ENCODE peak calls at places on chromosomes 4 and X, in seven cellular contexts. One of them, this sample, is unnamed.

GRCh38 chr4:168551945-168552695 is 55.3 kb downstream of the PALLD start:
- DNase-seq in IMR-90: no peak
- DNase-seq in PC-3: peak
- DNase-seq in MM.1S: no peak
- DNase-seq in astrocyte: no peak
- DNase-seq in mesenchymal stem cell: no peak
- DNase-seq in neuronal stem cell: no peak
- DNase-seq in this sample: no peak

GRCh38 chrX:39941332-39941920 is 156.3 kb downstream of the BCOR start:
- DNase-seq in mesenchymal stem cell: peak
- DNase-seq in IMR-90: no peak
- DNase-seq in PC-3: no peak
- DNase-seq in neuronal stem cell: no peak
- DNase-seq in astrocyte: peak
- DNase-seq in MM.1S: no peak
- DNase-seq in this sample: no peak

GRCh38 chrX:55593756-55594257 is 29.4 kb upstream of the FOXR2 start:
- DNase-seq in PC-3: no peak
- DNase-seq in neuronal stem cell: no peak
- DNase-seq in MM.1S: no peak
- DNase-seq in astrocyte: no peak
- DNase-seq in IMR-90: no peak
- DNase-seq in mesenchymal stem cell: no peak
- DNase-seq in this sample: no peak

GRCh38 chrX:129925305-129926092 is 19.5 kb downstream of the UTP14A start:
- DNase-seq in MM.1S: peak
- DNase-seq in mesenchymal stem cell: peak
- DNase-seq in astrocyte: peak
- DNase-seq in neuronal stem cell: peak
- DNase-seq in PC-3: peak
- DNase-seq in IMR-90: peak
- DNase-seq in this sample: peak

GRCh38 chr4:184899261-184900134 is 73.7 kb upstream of the ACSL1 start:
- DNase-seq in PC-3: peak
- DNase-seq in IMR-90: peak
- DNase-seq in neuronal stem cell: no peak
- DNase-seq in MM.1S: no peak
- DNase-seq in astrocyte: no peak
- DNase-seq in mesenchymal stem cell: no peak
- DNase-seq in this sample: peak

GRCh38 chr4:183284965-183285364 is 35.1 kb downstream of the CLDN22 start:
- DNase-seq in MM.1S: no peak
- DNase-seq in mesenchymal stem cell: peak
- DNase-seq in PC-3: peak
- DNase-seq in astrocyte: peak
- DNase-seq in IMR-90: peak
- DNase-seq in neuronal stem cell: no peak
- DNase-seq in this sample: peak

GRCh38 chr4:36138221-36138620 is 106.1 kb downstream of the ARAP2 start:
- DNase-seq in PC-3: peak
- DNase-seq in neuronal stem cell: no peak
- DNase-seq in mesenchymal stem cell: peak
- DNase-seq in IMR-90: peak
- DNase-seq in MM.1S: no peak
- DNase-seq in astrocyte: peak
- DNase-seq in this sample: peak

GRCh38 chrX:39619182-39620009 is 478.4 kb downstream of the BCOR start:
- DNase-seq in neuronal stem cell: no peak
- DNase-seq in astrocyte: no peak
- DNase-seq in MM.1S: no peak
- DNase-seq in mesenchymal stem cell: no peak
- DNase-seq in PC-3: peak
- DNase-seq in IMR-90: no peak
- DNase-seq in this sample: no peak

GRCh38 chr4:74630551-74630950 is 163.8 kb downstream of the BTC start:
- DNase-seq in mesenchymal stem cell: no peak
- DNase-seq in astrocyte: no peak
- DNase-seq in IMR-90: no peak
- DNase-seq in PC-3: no peak
- DNase-seq in neuronal stem cell: no peak
- DNase-seq in MM.1S: no peak
- DNase-seq in this sample: no peak

GRCh38 chrX:15751160-15751819 is 13.2 kb downstream of the CA5B start:
- DNase-seq in astrocyte: peak
- DNase-seq in IMR-90: peak
- DNase-seq in MM.1S: no peak
- DNase-seq in mesenchymal stem cell: peak
- DNase-seq in PC-3: peak
- DNase-seq in neuronal stem cell: no peak
- DNase-seq in this sample: peak

GRCh38 chr4:94575652-94576051 is 123.9 kb downstream of the PDLIM5 start:
- DNase-seq in neuronal stem cell: no peak
- DNase-seq in IMR-90: no peak
- DNase-seq in mesenchymal stem cell: no peak
- DNase-seq in MM.1S: no peak
- DNase-seq in PC-3: no peak
- DNase-seq in astrocyte: no peak
- DNase-seq in this sample: no peak

GRCh38 chrX:84188320-84188834 is 378 bp upstream of the RPS6KA6 start:
- DNase-seq in PC-3: peak
- DNase-seq in neuronal stem cell: no peak
- DNase-seq in IMR-90: peak
- DNase-seq in MM.1S: peak
- DNase-seq in astrocyte: peak
- DNase-seq in mesenchymal stem cell: peak
- DNase-seq in this sample: peak
- H2AFZ ChIP-seq in PC-3: peak
- H2AFZ ChIP-seq in neuronal stem cell: peak
- H2AFZ ChIP-seq in IMR-90: peak
- H2AFZ ChIP-seq in MM.1S: peak
- H2AFZ ChIP-seq in astrocyte: peak
- H2AFZ ChIP-seq in mesenchymal stem cell: peak
- H2AFZ ChIP-seq in this sample: no peak

GRCh38 chr4:145484240-145484846 is 2.7 kb downstream of the SMAD1 start:
- DNase-seq in neuronal stem cell: no peak
- DNase-seq in mesenchymal stem cell: no peak
- DNase-seq in MM.1S: no peak
- DNase-seq in IMR-90: no peak
- DNase-seq in astrocyte: no peak
- DNase-seq in PC-3: no peak
- DNase-seq in this sample: no peak
- H3K9ac ChIP-seq in neuronal stem cell: no peak
- H3K9ac ChIP-seq in mesenchymal stem cell: no peak
- H3K9ac ChIP-seq in MM.1S: no peak
- H3K9ac ChIP-seq in IMR-90: no peak
- H3K9ac ChIP-seq in astrocyte: no peak
- H3K9ac ChIP-seq in PC-3: no peak
- H3K9ac ChIP-seq in this sample: no peak

DNA sequence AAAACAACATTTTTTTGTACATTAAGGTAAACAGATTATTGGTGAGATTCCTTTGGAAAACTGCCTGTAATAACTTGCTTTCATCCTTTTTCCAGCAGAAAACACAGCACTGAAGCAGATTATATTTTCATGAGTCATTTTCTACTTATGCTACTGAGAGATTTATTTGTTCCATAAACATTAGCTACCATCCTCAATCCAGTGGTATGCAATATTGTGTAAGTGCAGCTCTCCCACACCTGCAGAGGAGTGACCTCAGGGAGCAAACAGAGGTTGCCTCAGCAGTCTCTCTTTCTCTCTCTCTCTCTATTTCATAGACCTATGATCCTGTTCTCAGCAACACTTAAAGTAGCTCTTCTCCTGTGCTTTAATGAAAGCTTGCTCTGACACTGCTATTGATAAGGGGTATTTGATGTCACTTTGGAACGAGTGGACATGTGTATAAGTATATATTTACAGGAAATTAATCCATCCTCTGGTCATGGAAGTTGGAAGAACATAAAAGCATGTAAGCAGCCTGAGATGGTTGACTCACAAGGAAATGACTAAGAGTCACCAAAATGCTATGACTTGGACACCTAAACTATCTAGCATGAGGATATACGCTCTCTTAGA is 163.7 kb upstream of the SPANXC start:
- DNase-seq in PC-3: peak
- DNase-seq in astrocyte: peak
- DNase-seq in IMR-90: peak
- DNase-seq in neuronal stem cell: no peak
- DNase-seq in mesenchymal stem cell: peak
- DNase-seq in MM.1S: no peak
- DNase-seq in this sample: peak
- H3K4me2 ChIP-seq in PC-3: peak
- H3K4me2 ChIP-seq in astrocyte: peak
- H3K4me2 ChIP-seq in IMR-90: peak
- H3K4me2 ChIP-seq in neuronal stem cell: no peak
- H3K4me2 ChIP-seq in mesenchymal stem cell: peak
- H3K4me2 ChIP-seq in MM.1S: no peak
- H3K4me2 ChIP-seq in this sample: peak

GRCh38 chr4:119037709-119038463 is 97.7 kb upstream of the MYOZ2 start:
- DNase-seq in mesenchymal stem cell: no peak
- DNase-seq in astrocyte: no peak
- DNase-seq in PC-3: no peak
- DNase-seq in neuronal stem cell: no peak
- DNase-seq in IMR-90: no peak
- DNase-seq in MM.1S: no peak
- DNase-seq in this sample: no peak
- H2AFZ ChIP-seq in mesenchymal stem cell: no peak
- H2AFZ ChIP-seq in astrocyte: no peak
- H2AFZ ChIP-seq in PC-3: no peak
- H2AFZ ChIP-seq in neuronal stem cell: no peak
- H2AFZ ChIP-seq in IMR-90: no peak
- H2AFZ ChIP-seq in MM.1S: no peak
- H2AFZ ChIP-seq in this sample: no peak

DNA sequence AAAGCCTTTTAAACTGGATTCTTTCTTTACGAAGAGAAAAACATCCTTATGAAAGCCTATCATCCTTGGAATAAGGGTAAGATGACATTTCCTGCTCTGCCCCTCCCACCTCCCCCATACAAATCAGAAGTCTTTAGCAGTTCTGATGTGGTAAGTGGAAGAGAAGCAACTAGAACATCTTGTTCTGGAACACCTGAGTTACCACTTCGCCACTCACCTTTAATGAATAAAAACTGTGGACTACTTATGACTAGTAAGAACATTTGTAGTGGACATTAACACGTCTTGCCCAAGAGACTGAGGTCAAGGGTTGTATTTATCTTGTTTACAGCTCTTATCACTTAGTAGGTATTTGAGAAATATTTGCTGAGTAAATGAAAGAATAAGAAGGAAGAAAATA is 4.3 kb downstream of the XKRX start:
- DNase-seq in MM.1S: no peak
- DNase-seq in PC-3: no peak
- DNase-seq in astrocyte: no peak
- DNase-seq in neuronal stem cell: no peak
- DNase-seq in IMR-90: no peak
- DNase-seq in mesenchymal stem cell: no peak
- DNase-seq in this sample: no peak
- H3K9ac ChIP-seq in MM.1S: no peak
- H3K9ac ChIP-seq in PC-3: no peak
- H3K9ac ChIP-seq in astrocyte: no peak
- H3K9ac ChIP-seq in neuronal stem cell: no peak
- H3K9ac ChIP-seq in IMR-90: no peak
- H3K9ac ChIP-seq in mesenchymal stem cell: no peak
- H3K9ac ChIP-seq in this sample: no peak

GRCh38 chr4:39933689-39934590 is 43.8 kb downstream of the PDS5A start:
- DNase-seq in astrocyte: peak
- DNase-seq in neuronal stem cell: no peak
- DNase-seq in PC-3: no peak
- DNase-seq in mesenchymal stem cell: peak
- DNase-seq in MM.1S: no peak
- DNase-seq in IMR-90: peak
- DNase-seq in this sample: peak
- H3K4me2 ChIP-seq in astrocyte: peak
- H3K4me2 ChIP-seq in neuronal stem cell: no peak
- H3K4me2 ChIP-seq in PC-3: no peak
- H3K4me2 ChIP-seq in mesenchymal stem cell: no peak
- H3K4me2 ChIP-seq in MM.1S: peak
- H3K4me2 ChIP-seq in IMR-90: peak
- H3K4me2 ChIP-seq in this sample: peak

GRCh38 chr4:17544205-17544604 is 29.2 kb downstream of the CLRN2 start:
- DNase-seq in IMR-90: no peak
- DNase-seq in astrocyte: no peak
- DNase-seq in PC-3: peak
- DNase-seq in neuronal stem cell: no peak
- DNase-seq in MM.1S: no peak
- DNase-seq in mesenchymal stem cell: peak
- DNase-seq in this sample: no peak

GRCh38 chr4:17545374-17546140 is 30.6 kb downstream of the CLRN2 start:
- DNase-seq in MM.1S: no peak
- DNase-seq in PC-3: no peak
- DNase-seq in mesenchymal stem cell: no peak
- DNase-seq in IMR-90: no peak
- DNase-seq in astrocyte: no peak
- DNase-seq in neuronal stem cell: no peak
- DNase-seq in this sample: no peak

GRCh38 chr4:17544831-17545234 is 29.9 kb downstream of the CLRN2 start:
- DNase-seq in astrocyte: no peak
- DNase-seq in mesenchymal stem cell: no peak
- DNase-seq in MM.1S: no peak
- DNase-seq in PC-3: peak
- DNase-seq in IMR-90: no peak
- DNase-seq in neuronal stem cell: no peak
- DNase-seq in this sample: no peak

GRCh38 chr4:17546222-17546621 is 30.8 kb upstream of the LAP3 start:
- DNase-seq in MM.1S: no peak
- DNase-seq in PC-3: no peak
- DNase-seq in astrocyte: no peak
- DNase-seq in mesenchymal stem cell: no peak
- DNase-seq in IMR-90: no peak
- DNase-seq in neuronal stem cell: no peak
- DNase-seq in this sample: no peak

GRCh38 chr4:17546678-17547077 is 30.3 kb upstream of the LAP3 start:
- DNase-seq in mesenchymal stem cell: no peak
- DNase-seq in PC-3: no peak
- DNase-seq in astrocyte: no peak
- DNase-seq in neuronal stem cell: no peak
- DNase-seq in IMR-90: no peak
- DNase-seq in MM.1S: no peak
- DNase-seq in this sample: no peak
- H2AFZ ChIP-seq in mesenchymal stem cell: no peak
- H2AFZ ChIP-seq in PC-3: no peak
- H2AFZ ChIP-seq in astrocyte: no peak
- H2AFZ ChIP-seq in neuronal stem cell: peak
- H2AFZ ChIP-seq in IMR-90: no peak
- H2AFZ ChIP-seq in MM.1S: no peak
- H2AFZ ChIP-seq in this sample: no peak